ENCODE peak calls at places on chromosome 3, in nine cellular contexts. F, L, K, P, O, H, M, J and X are unnamed samples.

GRCh38 chr3:173371848-173372487 is 25.6 kb upstream of the NLGN1 start:
- DNase-seq in L (peak), J (peak), K (no peak), H (peak), P (peak), M (no peak), F (no peak), O (no peak), X (peak)

GRCh38 chr3:139151530-139151929 is 106.8 kb upstream of the PRR23C start:
- DNase-seq in L (no peak), O (no peak), P (no peak), H (no peak), F (no peak), M (no peak), K (no peak), J (no peak), X (no peak)

GRCh38 chr3:70789878-70790277 is 477.4 kb upstream of the MDFIC2 start:
- DNase-seq in F (no peak), M (no peak), O (no peak), H (no peak), J (no peak), K (no peak), L (no peak), P (no peak), X (no peak)

GRCh38 chr3:197692641-197693040 is 44.1 kb downstream of the RUBCN start:
- DNase-seq in H (no peak), M (no peak), L (no peak), K (no peak), F (no peak), O (no peak), P (no peak), J (peak), X (no peak)

GRCh38 chr3:158167737-158168469 is 58.0 kb downstream of the RSRC1 start:
- DNase-seq in L (peak), F (no peak), M (no peak), J (peak), P (no peak), K (no peak), O (peak), H (no peak), X (no peak)

GRCh38 chr3:168889666-168890065 is 773.8 kb downstream of the MECOM start:
- DNase-seq in P (no peak), K (no peak), J (no peak), H (no peak), M (no peak), F (no peak), L (no peak), O (no peak), X (no peak)

GRCh38 chr3:34323517-34323916 is 525.1 kb downstream of the PDCD6IP start:
- DNase-seq in O (no peak), P (no peak), J (no peak), F (no peak), L (no peak), M (no peak), H (no peak), K (no peak), X (no peak)

GRCh38 chr3:8730641-8731040 is 3.0 kb upstream of the CAV3 start:
- DNase-seq in H (no peak), K (no peak), M (no peak), O (no peak), F (no peak), L (no peak), P (no peak), J (peak), X (no peak)

GRCh38 chr3:56677286-56677685 is 5.8 kb downstream of the TASOR start:
- DNase-seq in L (no peak), O (no peak), K (no peak), M (no peak), H (no peak), P (no peak), F (no peak), J (no peak), X (no peak)

GRCh38 chr3:136189859-136190617 is 6.1 kb downstream of the MSL2 start:
- DNase-seq in H (no peak), K (no peak), M (no peak), P (no peak), L (no peak), J (no peak), O (no peak), F (no peak), X (no peak)

GRCh38 chr3:35737080-35737479 is 97.8 kb downstream of the ARPP21 start:
- DNase-seq in M (no peak), F (no peak), L (no peak), K (no peak), J (no peak), H (no peak), P (no peak), O (no peak), X (no peak)

GRCh38 chr3:125479091-125479490 is 40.9 kb downstream of the SNX4 start:
- DNase-seq in L (peak), M (no peak), J (peak), F (no peak), O (no peak), P (no peak), K (no peak), H (no peak), X (no peak)

GRCh38 chr3:65245133-65246076 is 557.6 kb upstream of the ADAMTS9 start:
- DNase-seq in K (no peak), L (peak), O (no peak), M (no peak), H (no peak), P (no peak), F (no peak), J (peak), X (peak)

GRCh38 chr3:171890398-171890797 is 47.2 kb downstream of the TMEM212 start:
- DNase-seq in J (no peak), M (no peak), O (no peak), P (no peak), F (no peak), L (no peak), K (no peak), H (no peak), X (no peak)

GRCh38 chr3:151979914-151980313 is 106.5 kb downstream of the SUCNR1 start:
- DNase-seq in M (no peak), F (no peak), P (no peak), J (no peak), H (no peak), L (no peak), O (no peak), K (no peak), X (no peak)

GRCh38 chr3:156781310-156782230 is 44.6 kb upstream of the LEKR1 start:
- DNase-seq in L (peak), J (peak), H (no peak), P (no peak), M (no peak), K (no peak), O (no peak), F (no peak), X (no peak)